ENCODE peak calls at places on chromosomes 16 and 17, in eight cellular contexts. V is IMR-90, C is thyroid gland, Q is gastrocnemius medialis, M is ovary, B is breast epithelium, J is A549, N is stomach. K is an unnamed sample.

GRCh38 chr17:46764709-46765401 is 53.6 kb downstream of the WNT3 start:
- DNase-seq in V (peak), C (peak), Q (no peak), M (no peak), B (no peak), J (no peak), N (peak), K (no peak)

GRCh38 chr16:86530251-86531192 is 20.2 kb downstream of the FOXF1 start:
- DNase-seq in V (no peak), C (no peak), Q (no peak), M (peak), B (no peak), J (no peak), N (no peak), K (peak)

GRCh38 chr17:44198721-44199552 is 747 bp downstream of the ATXN7L3 start:
- DNase-seq in V (peak), C (peak), Q (peak), M (peak), B (peak), J (peak), N (peak), K (peak)

GRCh38 chr16:79897087-79897443 is 296.5 kb upstream of the MAF start:
- DNase-seq in V (no peak), C (no peak), Q (no peak), M (no peak), B (no peak), J (no peak), N (no peak), K (no peak)

GRCh38 chr17:36544049-36544319 is 735 bp upstream of the GGNBP2 start:
- DNase-seq in V (peak), C (peak), Q (peak), M (no peak), B (no peak), J (peak), N (peak), K (peak)

GRCh38 chr17:61412860-61413653 is 13.4 kb downstream of the TBX2 start:
- DNase-seq in V (no peak), C (no peak), Q (peak), M (no peak), B (peak), J (no peak), N (no peak), K (peak)

GRCh38 chr17:10616502-10617119 is 40.5 kb downstream of the MYH3 start:
- DNase-seq in V (peak), C (peak), Q (peak), M (peak), B (peak), J (peak), N (peak), K (peak)

GRCh38 chr16:66916518-66916917 is 2.2 kb downstream of the CDH16 start:
- DNase-seq in V (no peak), C (no peak), Q (no peak), M (no peak), B (no peak), J (no peak), N (no peak), K (no peak)

GRCh38 chr16:16033208-16033717 is 83.8 kb downstream of the ABCC1 start:
- DNase-seq in V (no peak), C (no peak), Q (no peak), M (no peak), B (no peak), J (no peak), N (no peak), K (no peak)

GRCh38 chr16:17194190-17194780 is 276.5 kb downstream of the XYLT1 start:
- DNase-seq in V (peak), C (peak), Q (peak), M (peak), B (no peak), J (no peak), N (peak), K (peak)

GRCh38 chr16:7513429-7513828 is 180.8 kb downstream of the RBFOX1 start:
- DNase-seq in V (no peak), C (peak), Q (no peak), M (no peak), B (no peak), J (no peak), N (no peak), K (no peak)

DNA sequence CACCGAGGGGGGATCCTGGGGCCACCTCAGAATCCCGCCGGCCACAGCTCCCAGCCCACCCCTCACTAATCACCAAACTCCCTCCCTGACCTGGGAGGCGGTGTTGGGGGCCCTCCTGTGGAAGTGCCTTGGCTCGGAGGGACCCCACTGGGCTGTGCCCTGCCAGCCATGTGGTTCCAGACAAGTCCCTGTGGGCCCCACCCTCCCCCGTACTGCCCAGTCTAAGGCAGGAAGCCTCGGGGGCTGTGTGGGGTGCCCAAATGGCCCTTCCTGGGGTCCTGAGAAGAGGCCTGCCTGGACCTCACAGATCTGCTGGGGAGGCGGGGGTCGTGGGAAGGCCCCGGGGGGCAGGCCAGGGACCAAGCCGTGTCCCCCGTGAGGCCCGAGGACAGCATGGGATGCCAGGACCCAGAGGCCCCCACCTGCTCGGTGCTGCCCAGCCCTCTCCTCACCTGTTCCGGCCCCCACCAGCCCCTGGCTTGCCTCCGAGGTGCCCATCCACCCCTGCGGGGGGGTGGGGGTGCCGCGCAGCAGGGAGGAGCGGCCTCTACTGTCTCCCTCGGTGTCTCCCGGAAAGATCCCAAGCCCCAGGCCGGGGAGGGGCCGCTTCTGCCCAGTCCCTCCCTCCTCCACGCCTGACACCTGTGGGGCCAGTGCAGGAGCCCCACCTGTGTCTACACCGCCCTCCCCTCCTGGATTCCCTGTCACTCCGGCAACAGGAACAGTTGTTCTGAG is 9.3 kb upstream of the KREMEN2 start:
- DNase-seq in V (no peak), C (no peak), Q (no peak), M (no peak), B (no peak), J (no peak), N (no peak), K (no peak)
- TF ChIP-seq POLR2A in V (no peak), C (no peak), Q (no peak), M (no peak), B (no peak), J (no peak), N (no peak), K (no peak)

GRCh38 chr16:10868089-10868488 is 8.9 kb upstream of the CIITA start:
- DNase-seq in V (no peak), C (no peak), Q (no peak), M (no peak), B (no peak), J (no peak), N (no peak), K (no peak)
- H3K27ac ChIP-seq in V (no peak), C (no peak), Q (peak), M (no peak), B (peak), J (no peak), N (peak), K (no peak)

GRCh38 chr16:49618955-49619354 is 237.0 kb downstream of the ZNF423 start:
- DNase-seq in V (no peak), C (no peak), Q (no peak), M (no peak), B (no peak), J (no peak), N (no peak), K (no peak)
- TF ChIP-seq POLR2A in V (no peak), C (no peak), Q (no peak), M (no peak), B (no peak), J (no peak), N (no peak), K (no peak)

GRCh38 chr16:11161439-11161838 is 94.6 kb downstream of the SOCS1 start:
- DNase-seq in V (no peak), C (no peak), Q (no peak), M (no peak), B (no peak), J (no peak), N (no peak), K (no peak)
- H3K27ac ChIP-seq in V (no peak), C (no peak), Q (peak), M (peak), B (no peak), J (no peak), N (peak), K (no peak)

DNA sequence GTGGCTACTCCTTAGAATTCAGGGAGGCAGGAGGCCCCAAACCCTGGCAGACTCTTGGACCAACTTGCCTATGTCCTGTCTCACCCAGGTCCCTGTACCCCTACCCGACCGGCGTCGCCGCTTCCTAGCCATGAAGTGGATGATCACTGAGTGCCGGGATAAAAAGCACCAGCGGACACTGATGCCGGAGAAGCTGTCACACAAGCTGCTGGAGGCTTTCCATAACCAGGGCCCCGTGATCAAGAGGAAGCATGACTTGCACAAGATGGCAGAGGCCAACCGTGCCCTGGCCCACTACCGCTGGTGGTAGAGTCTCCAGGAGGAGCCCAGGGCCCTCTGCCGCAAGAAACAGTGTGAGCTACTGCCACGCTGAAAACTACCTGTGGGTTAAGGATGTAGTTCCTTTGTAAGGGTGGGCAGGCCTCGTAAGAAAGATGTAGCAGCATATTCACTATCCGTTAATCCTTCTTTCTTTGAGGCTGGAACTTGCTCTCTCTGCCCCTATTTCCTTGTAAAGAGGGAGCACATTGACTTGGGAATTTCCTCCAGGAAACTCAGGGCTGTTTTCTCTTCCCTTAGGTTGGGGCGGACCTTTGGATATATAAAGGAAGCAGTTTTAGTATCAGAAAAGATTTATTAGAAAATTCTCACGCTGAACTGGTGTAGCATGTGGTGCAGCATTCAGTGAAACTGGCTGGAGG is 4.1 kb downstream of the MRPS7 start:
- DNase-seq in V (no peak), C (no peak), Q (no peak), M (no peak), B (no peak), J (no peak), N (no peak), K (no peak)
- TF ChIP-seq POLR2A in V (no peak), C (no peak), Q (no peak), M (no peak), B (no peak), J (no peak), N (no peak), K (no peak)

DNA sequence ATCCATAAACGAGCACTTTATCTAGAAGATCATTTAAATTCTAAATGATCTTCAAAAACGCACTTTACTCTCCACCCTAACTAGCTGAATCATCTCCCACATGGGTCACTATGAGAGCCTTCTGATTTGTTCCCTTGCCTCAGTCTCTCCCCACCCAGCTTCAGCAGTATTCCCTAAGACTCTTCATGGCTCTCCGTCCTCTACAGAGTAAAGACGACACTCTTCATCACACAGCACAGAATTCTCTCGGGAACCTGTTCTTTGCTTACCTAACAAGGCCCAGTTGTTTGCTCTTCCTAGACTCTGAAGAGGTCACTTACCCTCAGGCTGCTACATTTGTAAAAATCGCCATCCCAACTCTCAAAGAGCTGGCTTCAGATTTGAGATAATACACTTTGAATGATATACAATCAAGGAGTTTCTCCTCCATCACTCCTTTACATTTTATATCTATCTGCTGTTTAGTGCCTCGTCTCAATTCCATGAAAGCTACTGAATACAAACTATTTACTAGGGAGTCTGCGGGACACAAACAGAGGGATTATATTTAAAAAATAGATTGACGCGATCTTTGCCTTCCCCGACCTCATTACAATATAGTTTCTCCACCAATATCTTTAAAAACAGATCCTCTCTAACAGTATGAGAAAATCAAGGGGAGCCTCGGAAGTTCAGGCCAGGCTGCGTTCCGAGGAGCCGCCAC is 511 bp upstream of the LIG3 start:
- DNase-seq in V (peak), C (no peak), Q (no peak), M (no peak), B (no peak), J (no peak), N (no peak), K (no peak)
- H3K27ac ChIP-seq in V (peak), C (peak), Q (peak), M (peak), B (peak), J (peak), N (peak), K (peak)

GRCh38 chr16:75565640-75566039 is 539 bp upstream of the GABARAPL2 start:
- DNase-seq in V (no peak), C (no peak), Q (no peak), M (no peak), B (no peak), J (no peak), N (no peak), K (no peak)

GRCh38 chr16:75570351-75571104 is 4.3 kb downstream of the GABARAPL2 start:
- DNase-seq in V (no peak), C (no peak), Q (no peak), M (no peak), B (no peak), J (no peak), N (no peak), K (no peak)

GRCh38 chr16:75566889-75567255 is 693 bp downstream of the GABARAPL2 start:
- DNase-seq in V (no peak), C (peak), Q (no peak), M (no peak), B (no peak), J (no peak), N (no peak), K (no peak)

GRCh38 chr16:75567911-75568310 is 1.7 kb downstream of the GABARAPL2 start:
- DNase-seq in V (no peak), C (no peak), Q (no peak), M (no peak), B (no peak), J (no peak), N (no peak), K (no peak)

GRCh38 chr16:75566040-75566888 is at the start of gene GABARAPL2:
- DNase-seq in V (peak), C (peak), Q (peak), M (peak), B (peak), J (peak), N (peak), K (peak)
- TF ChIP-seq POLR2A in V (no peak), C (no peak), Q (peak), M (peak), B (peak), J (peak), N (no peak), K (peak)

K was measured in right lobe of liver.